ENCODE peak calls at places on chromosome 11, in six cellular contexts. C, Q, K, O, B and E are unnamed samples.
A peak's percentile ranks its signal among the peaks of the same experiment; 100 is the strongest.

GRCh38 chr11:109641549-109641948 is 219.6 kb downstream of the C11orf87 start:
- DNase-seq in C (peak; percentile 36), K (no peak), O (no peak), Q (no peak), B (no peak), E (peak; percentile 1)

GRCh38 chr11:118359295-118359958 is at the start of gene UBE4A:
- DNase-seq in Q (peak; percentile 95), B (peak; percentile 91), C (peak; percentile 72), K (peak; percentile 88), O (peak; percentile 92), E (peak; percentile 77)

GRCh38 chr11:43486141-43486540 is 127.4 kb downstream of the TTC17 start:
- DNase-seq in O (no peak), B (no peak), K (no peak), Q (no peak), C (peak; percentile 70), E (no peak)

GRCh38 chr11:1220941-1221721 is 1.7 kb upstream of the MUC5B start:
- DNase-seq in Q (no peak), B (no peak), O (no peak), C (no peak), K (no peak), E (no peak)

GRCh38 chr11:13114566-13115465 is 105.7 kb downstream of the RASSF10 start:
- DNase-seq in B (no peak), O (no peak), C (no peak), K (no peak), Q (no peak), E (peak; percentile 77)

GRCh38 chr11:121467965-121468364 is 15.2 kb upstream of the SORL1-AS1 start:
- DNase-seq in O (peak; percentile 46), B (peak; percentile 86), Q (peak; percentile 54), C (no peak), K (peak; percentile 79), E (no peak)

GRCh38 chr11:6061475-6061874 is 30.9 kb upstream of the OR56A1 start:
- DNase-seq in C (no peak), Q (no peak), B (no peak), O (no peak), K (no peak), E (no peak)

GRCh38 chr11:131486100-131486499 is 115.7 kb downstream of the NTM start:
- DNase-seq in K (no peak), Q (peak; percentile 58), O (no peak), C (no peak), B (no peak), E (no peak)

GRCh38 chr11:1782831-1783724 is 19.4 kb upstream of the CTSD start:
- DNase-seq in C (peak; percentile 99), Q (no peak), O (no peak), B (no peak), K (peak; percentile 24), E (peak; percentile 80)

GRCh38 chr11:109695696-109696095 is 273.7 kb downstream of the C11orf87 start:
- DNase-seq in Q (no peak), K (no peak), C (peak; percentile 11), O (no peak), B (no peak), E (no peak)

GRCh38 chr11:113314389-113315301 is at the start of gene TTC12:
- DNase-seq in C (peak; percentile 76), O (peak; percentile 90), K (peak; percentile 95), B (peak; percentile 81), Q (peak; percentile 89), E (peak; percentile 82)

GRCh38 chr11:10388096-10388495 is 67.0 kb upstream of the AMPD3 start:
- DNase-seq in Q (no peak), C (no peak), B (no peak), K (no peak), O (no peak), E (no peak)

GRCh38 chr11:66126808-66127555 is 56.9 kb downstream of the PACS1 start:
- DNase-seq in B (peak; percentile 53), Q (peak; percentile 53), K (peak; percentile 42), O (peak; percentile 31), C (no peak), E (peak; percentile 72)

GRCh38 chr11:36345535-36346141 is 49.5 kb downstream of the PRR5L start:
- DNase-seq in K (no peak), O (no peak), C (no peak), B (no peak), Q (no peak), E (no peak)

GRCh38 chr11:129881570-129882170 is 13.7 kb downstream of the NFRKB start:
- DNase-seq in B (peak; percentile 21), O (no peak), Q (peak; percentile 54), K (peak; percentile 50), C (no peak), E (no peak)

GRCh38 chr11:64382586-64382985 is 23.6 kb downstream of the RPS6KA4 start:
- DNase-seq in C (peak; percentile 11), K (no peak), Q (no peak), B (no peak), O (no peak), E (no peak)

GRCh38 chr11:13009921-13010736 is 1.0 kb downstream of the RASSF10 start:
- DNase-seq in B (no peak), Q (no peak), C (no peak), O (no peak), K (peak; percentile 31), E (peak; percentile 72)